ENCODE peak calls at places on chromosomes 12 and 14, in eight cellular contexts. E is heart right ventricle; J is nucleus accumbens; Q is stimulated activated CD4-positive, alpha-beta T cell treated with anti-CD3 and anti-CD28 coated beads, Interleukin-1b, Interleukin-23, amount 100 ng/mL, for 1 hour; T is T-helper 9 cell; R is psoas muscle; F is neuronal stem cell; U is T-helper 2 cell. P is an unnamed sample.

GRCh38 chr12:105921872-105922669 is 216.7 kb downstream of the NUAK1 start:
- DNase-seq in F (no peak), R (no peak), E (peak), T (no peak), J (no peak), Q (no peak), U (no peak), P (no peak)

GRCh38 chr14:51738754-51739153 is 87.0 kb downstream of the FRMD6 start:
- DNase-seq in J (no peak), R (peak), U (no peak), Q (no peak), E (no peak), T (no peak), F (no peak), P (no peak)

GRCh38 chr12:116358850-116359761 is 81.6 kb upstream of the MED13L start:
- DNase-seq in R (peak), J (peak), T (peak), E (peak), F (peak), U (peak), Q (peak), P (peak)

GRCh38 chr14:74501135-74501614 is 7.6 kb downstream of the ISCA2 start:
- DNase-seq in Q (no peak), T (no peak), J (peak), F (peak), R (peak), E (peak), U (no peak), P (peak)

GRCh38 chr14:30751646-30752416 is 122.5 kb upstream of the COCH start:
- DNase-seq in Q (no peak), E (no peak), F (no peak), U (no peak), T (no peak), R (no peak), J (no peak), P (no peak)

GRCh38 chr12:4012977-4013968 is 140.1 kb upstream of the PARP11 start:
- DNase-seq in Q (no peak), T (no peak), R (no peak), E (no peak), J (no peak), F (no peak), U (no peak), P (no peak)

GRCh38 chr12:119202544-119202943 is 23.8 kb downstream of the HSPB8 start:
- DNase-seq in U (no peak), R (no peak), J (no peak), F (no peak), Q (no peak), E (no peak), T (no peak), P (no peak)

GRCh38 chr14:29527286-29527685 is 400.4 kb downstream of the PRKD1 start:
- DNase-seq in F (no peak), T (no peak), Q (no peak), R (no peak), E (no peak), J (no peak), U (no peak), P (no peak)

GRCh38 chr12:12207746-12208145 is 59.1 kb downstream of the LRP6 start:
- DNase-seq in Q (no peak), F (no peak), T (no peak), E (no peak), J (no peak), U (no peak), R (no peak), P (no peak)

GRCh38 chr14:104732355-104732804 is 8.4 kb downstream of the ADSS1 start:
- DNase-seq in F (no peak), T (no peak), R (peak), E (peak), U (no peak), Q (no peak), J (peak), P (no peak)

GRCh38 chr12:12804011-12804410 is 9.1 kb upstream of the DDX47 start:
- DNase-seq in J (no peak), Q (no peak), F (no peak), U (no peak), E (no peak), R (no peak), T (no peak), P (no peak)

GRCh38 chr14:103066399-103066798 is 9.1 kb upstream of the CDC42BPB start:
- DNase-seq in R (peak), T (no peak), F (no peak), E (peak), J (no peak), U (no peak), Q (no peak), P (no peak)

GRCh38 chr14:64611358-64612020 is 61.7 kb downstream of the PPP1R36 start:
- DNase-seq in R (no peak), Q (no peak), J (no peak), F (no peak), E (no peak), T (no peak), U (no peak), P (peak)

GRCh38 chr12:109087250-109087649 is 6.0 kb downstream of the ALKBH2 start:
- DNase-seq in U (no peak), J (no peak), T (no peak), R (no peak), E (no peak), F (no peak), Q (no peak), P (no peak)

GRCh38 chr14:25150934-25151790 is 101.2 kb upstream of the STXBP6 start:
- DNase-seq in J (no peak), T (no peak), F (no peak), Q (no peak), E (no peak), R (no peak), U (no peak), P (no peak)

GRCh38 chr12:40015360-40015759 is 90.5 kb downstream of the SLC2A13 start:
- DNase-seq in E (no peak), R (no peak), U (no peak), T (no peak), F (no peak), Q (no peak), J (no peak), P (no peak)

GRCh38 chr14:94515856-94516255 is 6.6 kb upstream of the SERPINA12 start:
- DNase-seq in Q (no peak), J (no peak), R (no peak), F (no peak), U (no peak), T (no peak), E (no peak), P (no peak)

GRCh38 chr12:3837049-3837448 is 36.1 kb downstream of the PARP11 start:
- DNase-seq in F (no peak), R (no peak), Q (no peak), E (no peak), T (no peak), U (no peak), J (no peak), P (no peak)

GRCh38 chr12:114434341-114434740 is 28.4 kb upstream of the TBX5 start:
- DNase-seq in J (no peak), F (no peak), T (no peak), E (no peak), R (no peak), U (no peak), Q (no peak), P (no peak)

GRCh38 chr12:84911331-84912190 is 1.0 kb downstream of the SLC6A15 start:
- DNase-seq in F (peak), Q (no peak), U (no peak), T (no peak), E (no peak), R (peak), J (peak), P (peak)

GRCh38 chr14:48382961-48383360 is 707.6 kb upstream of the MDGA2 start:
- DNase-seq in T (no peak), F (no peak), U (no peak), E (no peak), J (no peak), R (no peak), Q (no peak), P (no peak)

GRCh38 chr14:51004801-51005526 is 60.7 kb upstream of the PYGL start:
- DNase-seq in T (no peak), J (no peak), Q (no peak), U (no peak), E (no peak), R (no peak), F (no peak), P (no peak)

GRCh38 chr12:62426095-62426488 is 40.5 kb upstream of the MON2 start:
- DNase-seq in T (no peak), Q (no peak), F (no peak), U (no peak), R (no peak), E (no peak), J (no peak), P (no peak)

P was measured in uterus.